ENCODE peak calls at places on chromosomes 12 and 14, in six cellular contexts. One of them, this sample, is unnamed. For H3K79me2, the result is how much of the 10 kb centered on the place peaks cover.

GRCh38 chr12:132205271-132206092 is 61.2 kb downstream of the NOC4L start:
- DNase-seq in fibroblast of lung: no peak
- DNase-seq in astrocyte: no peak
- DNase-seq in DND-41: no peak
- DNase-seq in endothelial cell of umbilical vein: no peak
- DNase-seq in GM23248: peak
- DNase-seq in this sample: no peak

GRCh38 chr14:104109121-104109541 is 23.6 kb downstream of the ASPG start:
- DNase-seq in fibroblast of lung: no peak
- DNase-seq in astrocyte: no peak
- DNase-seq in DND-41: no peak
- DNase-seq in endothelial cell of umbilical vein: no peak
- DNase-seq in GM23248: no peak
- DNase-seq in this sample: no peak

GRCh38 chr12:6735448-6736191 is 11.8 kb downstream of the COPS7A start:
- DNase-seq in fibroblast of lung: peak
- DNase-seq in astrocyte: peak
- DNase-seq in DND-41: no peak
- DNase-seq in endothelial cell of umbilical vein: peak
- DNase-seq in GM23248: peak
- DNase-seq in this sample: peak

GRCh38 chr14:103897075-103897947 is 30.9 kb upstream of the TDRD9 start:
- DNase-seq in fibroblast of lung: no peak
- DNase-seq in astrocyte: no peak
- DNase-seq in DND-41: no peak
- DNase-seq in endothelial cell of umbilical vein: no peak
- DNase-seq in GM23248: no peak
- DNase-seq in this sample: no peak

GRCh38 chr12:114294303-114294685 is 111.7 kb downstream of the TBX5 start:
- DNase-seq in fibroblast of lung: no peak
- DNase-seq in astrocyte: peak
- DNase-seq in DND-41: no peak
- DNase-seq in endothelial cell of umbilical vein: no peak
- DNase-seq in GM23248: peak
- DNase-seq in this sample: no peak

GRCh38 chr14:29892327-29892726 is 35.3 kb downstream of the PRKD1 start:
- DNase-seq in fibroblast of lung: peak
- DNase-seq in astrocyte: peak
- DNase-seq in DND-41: no peak
- DNase-seq in endothelial cell of umbilical vein: no peak
- DNase-seq in GM23248: peak
- DNase-seq in this sample: peak

GRCh38 chr14:103385994-103386491 is 828 bp downstream of the MARK3 start:
- DNase-seq in fibroblast of lung: no peak
- DNase-seq in astrocyte: no peak
- DNase-seq in DND-41: peak
- DNase-seq in endothelial cell of umbilical vein: peak
- DNase-seq in GM23248: peak
- DNase-seq in this sample: no peak

GRCh38 chr12:49893753-49894752 is 9.6 kb downstream of the FAIM2 start:
- DNase-seq in fibroblast of lung: peak
- DNase-seq in astrocyte: peak
- DNase-seq in DND-41: no peak
- DNase-seq in endothelial cell of umbilical vein: peak
- DNase-seq in GM23248: peak
- DNase-seq in this sample: peak

GRCh38 chr12:133057446-133057845 is 20.1 kb downstream of the ZNF84 start:
- DNase-seq in fibroblast of lung: peak
- DNase-seq in astrocyte: peak
- DNase-seq in DND-41: no peak
- DNase-seq in endothelial cell of umbilical vein: no peak
- DNase-seq in GM23248: peak
- DNase-seq in this sample: no peak

GRCh38 chr12:94867066-94867855 is 136.2 kb downstream of the NDUFA12 start:
- DNase-seq in fibroblast of lung: no peak
- DNase-seq in astrocyte: peak
- DNase-seq in DND-41: no peak
- DNase-seq in endothelial cell of umbilical vein: no peak
- DNase-seq in GM23248: no peak
- DNase-seq in this sample: no peak

GRCh38 chr12:11581179-11581755 is 68.2 kb upstream of the ETV6 start:
- DNase-seq in fibroblast of lung: peak
- DNase-seq in astrocyte: peak
- DNase-seq in DND-41: peak
- DNase-seq in endothelial cell of umbilical vein: peak
- DNase-seq in GM23248: peak
- DNase-seq in this sample: peak

GRCh38 chr12:53052419-53053222 is 2.8 kb downstream of the TNS2 start:
- DNase-seq in fibroblast of lung: peak
- DNase-seq in astrocyte: peak
- DNase-seq in DND-41: no peak
- DNase-seq in endothelial cell of umbilical vein: peak
- DNase-seq in GM23248: peak
- DNase-seq in this sample: peak

GRCh38 chr14:90061849-90062794 is at the start of gene KCNK13:
- DNase-seq in fibroblast of lung: no peak
- DNase-seq in astrocyte: no peak
- DNase-seq in DND-41: no peak
- DNase-seq in endothelial cell of umbilical vein: peak
- DNase-seq in GM23248: peak
- DNase-seq in this sample: peak

GRCh38 chr12:121805800-121806555 is 2.2 kb downstream of the SETD1B start:
- DNase-seq in fibroblast of lung: no peak
- DNase-seq in astrocyte: no peak
- DNase-seq in DND-41: peak
- DNase-seq in endothelial cell of umbilical vein: no peak
- DNase-seq in GM23248: peak
- DNase-seq in this sample: peak

GRCh38 chr14:104462651-104463630 is 116.6 kb upstream of the C14orf180 start:
- DNase-seq in fibroblast of lung: no peak
- DNase-seq in astrocyte: no peak
- DNase-seq in DND-41: no peak
- DNase-seq in endothelial cell of umbilical vein: no peak
- DNase-seq in GM23248: peak
- DNase-seq in this sample: peak

GRCh38 chr12:1019283-1019682 is 28.3 kb downstream of the ERC1 start:
- DNase-seq in fibroblast of lung: no peak
- DNase-seq in astrocyte: no peak
- DNase-seq in DND-41: no peak
- DNase-seq in endothelial cell of umbilical vein: no peak
- DNase-seq in GM23248: no peak
- DNase-seq in this sample: no peak

GRCh38 chr12:15756822-15757221 is 32.4 kb downstream of the EPS8 start:
- DNase-seq in fibroblast of lung: peak
- DNase-seq in astrocyte: peak
- DNase-seq in DND-41: no peak
- DNase-seq in endothelial cell of umbilical vein: no peak
- DNase-seq in GM23248: peak
- DNase-seq in this sample: peak

GRCh38 chr14:68939424-68939892 is 39.6 kb downstream of the ACTN1 start:
- DNase-seq in fibroblast of lung: no peak
- DNase-seq in astrocyte: no peak
- DNase-seq in DND-41: no peak
- DNase-seq in endothelial cell of umbilical vein: no peak
- DNase-seq in GM23248: no peak
- DNase-seq in this sample: no peak

GRCh38 chr14:19743256-19743655 is at the start of gene OR4Q3:
- DNase-seq in fibroblast of lung: no peak
- DNase-seq in astrocyte: no peak
- DNase-seq in DND-41: no peak
- DNase-seq in endothelial cell of umbilical vein: no peak
- DNase-seq in GM23248: no peak
- DNase-seq in this sample: no peak

GRCh38 chr14:94342334-94342934 is 19.3 kb upstream of the SERPINA6 start:
- DNase-seq in fibroblast of lung: peak
- DNase-seq in astrocyte: peak
- DNase-seq in DND-41: no peak
- DNase-seq in endothelial cell of umbilical vein: peak
- DNase-seq in GM23248: peak
- DNase-seq in this sample: peak

GRCh38 chr12:3000548-3001275 is 41.5 kb downstream of the TEAD4 start:
- DNase-seq in fibroblast of lung: no peak
- DNase-seq in astrocyte: no peak
- DNase-seq in DND-41: no peak
- DNase-seq in endothelial cell of umbilical vein: no peak
- DNase-seq in GM23248: peak
- DNase-seq in this sample: no peak

GRCh38 chr12:92034858-92035401 is 110.7 kb downstream of the BTG1 start:
- DNase-seq in fibroblast of lung: peak
- DNase-seq in astrocyte: peak
- DNase-seq in DND-41: peak
- DNase-seq in endothelial cell of umbilical vein: peak
- DNase-seq in GM23248: peak
- DNase-seq in this sample: peak

GRCh38 chr12:114904254-114905003 is 220.5 kb upstream of the TBX3 start:
- DNase-seq in fibroblast of lung: peak
- DNase-seq in astrocyte: peak
- DNase-seq in DND-41: no peak
- DNase-seq in endothelial cell of umbilical vein: no peak
- DNase-seq in GM23248: peak
- DNase-seq in this sample: peak

GRCh38 chr14:65164068-65164824 is 61.9 kb upstream of the MAX start:
- DNase-seq in fibroblast of lung: peak
- DNase-seq in astrocyte: no peak
- DNase-seq in DND-41: peak
- DNase-seq in endothelial cell of umbilical vein: peak
- DNase-seq in GM23248: peak
- DNase-seq in this sample: no peak

GRCh38 chr12:10849425-10849878 is at the start of gene PRR4:
- DNase-seq in fibroblast of lung: no peak
- DNase-seq in astrocyte: peak
- DNase-seq in DND-41: peak
- DNase-seq in endothelial cell of umbilical vein: no peak
- DNase-seq in GM23248: no peak
- DNase-seq in this sample: peak

GRCh38 chr14:104137297-104138097 is 890 bp upstream of the KIF26A start:
- DNase-seq in fibroblast of lung: peak
- DNase-seq in astrocyte: no peak
- DNase-seq in DND-41: no peak
- DNase-seq in endothelial cell of umbilical vein: peak
- DNase-seq in GM23248: peak
- DNase-seq in this sample: no peak

GRCh38 chr12:105330938-105331804 is 680 bp downstream of the C12orf75 start:
- DNase-seq in fibroblast of lung: peak
- DNase-seq in astrocyte: no peak
- DNase-seq in DND-41: peak
- DNase-seq in endothelial cell of umbilical vein: no peak
- DNase-seq in GM23248: peak
- DNase-seq in this sample: peak

GRCh38 chr12:115597157-115597712 is 680.3 kb downstream of the MED13L start:
- DNase-seq in fibroblast of lung: peak
- DNase-seq in astrocyte: peak
- DNase-seq in DND-41: peak
- DNase-seq in endothelial cell of umbilical vein: no peak
- DNase-seq in GM23248: peak
- DNase-seq in this sample: peak

GRCh38 chr14:24843494-24843893 is 206.5 kb downstream of the STXBP6 start:
- DNase-seq in fibroblast of lung: no peak
- DNase-seq in astrocyte: no peak
- DNase-seq in DND-41: no peak
- DNase-seq in endothelial cell of umbilical vein: no peak
- DNase-seq in GM23248: no peak
- DNase-seq in this sample: no peak

GRCh38 chr14:54881235-54881760 is 21.3 kb downstream of the GCH1 start:
- DNase-seq in fibroblast of lung: peak
- DNase-seq in astrocyte: peak
- DNase-seq in DND-41: peak
- DNase-seq in endothelial cell of umbilical vein: no peak
- DNase-seq in GM23248: peak
- DNase-seq in this sample: peak
- H3K4me3 ChIP-seq in fibroblast of lung: peak
- H3K4me3 ChIP-seq in astrocyte: peak
- H3K4me3 ChIP-seq in DND-41: peak
- H3K4me3 ChIP-seq in endothelial cell of umbilical vein: peak
- H3K4me3 ChIP-seq in GM23248: peak
- H3K4me3 ChIP-seq in this sample: peak

DNA sequence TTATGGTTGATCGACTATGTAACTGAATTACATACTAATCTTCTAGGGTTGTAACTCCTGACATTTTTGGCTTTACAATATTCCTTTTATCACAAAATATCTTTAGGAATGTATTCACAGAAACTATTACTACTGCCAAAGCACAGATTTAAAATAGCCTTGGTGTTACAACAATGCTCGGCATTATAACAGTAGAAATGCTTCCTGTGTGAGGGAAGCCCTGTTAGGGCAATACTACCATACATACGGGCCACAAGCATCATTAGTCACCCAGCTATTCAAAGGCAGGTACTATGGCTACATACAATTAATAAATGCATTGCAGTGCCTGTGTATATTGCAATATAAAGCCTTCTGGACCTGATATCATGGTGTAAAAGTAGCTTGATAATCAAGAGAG is 517.8 kb downstream of the C12orf50 start:
- DNase-seq in fibroblast of lung: no peak
- DNase-seq in astrocyte: peak
- DNase-seq in DND-41: no peak
- DNase-seq in endothelial cell of umbilical vein: no peak
- DNase-seq in GM23248: no peak
- DNase-seq in this sample: peak
- H3K79me2 ChIP-seq in fibroblast of lung: under half
- H3K79me2 ChIP-seq in astrocyte: under half
- H3K79me2 ChIP-seq in DND-41: under half
- H3K79me2 ChIP-seq in endothelial cell of umbilical vein: under half
- H3K79me2 ChIP-seq in GM23248: under half
- H3K79me2 ChIP-seq in this sample: under half

DNA sequence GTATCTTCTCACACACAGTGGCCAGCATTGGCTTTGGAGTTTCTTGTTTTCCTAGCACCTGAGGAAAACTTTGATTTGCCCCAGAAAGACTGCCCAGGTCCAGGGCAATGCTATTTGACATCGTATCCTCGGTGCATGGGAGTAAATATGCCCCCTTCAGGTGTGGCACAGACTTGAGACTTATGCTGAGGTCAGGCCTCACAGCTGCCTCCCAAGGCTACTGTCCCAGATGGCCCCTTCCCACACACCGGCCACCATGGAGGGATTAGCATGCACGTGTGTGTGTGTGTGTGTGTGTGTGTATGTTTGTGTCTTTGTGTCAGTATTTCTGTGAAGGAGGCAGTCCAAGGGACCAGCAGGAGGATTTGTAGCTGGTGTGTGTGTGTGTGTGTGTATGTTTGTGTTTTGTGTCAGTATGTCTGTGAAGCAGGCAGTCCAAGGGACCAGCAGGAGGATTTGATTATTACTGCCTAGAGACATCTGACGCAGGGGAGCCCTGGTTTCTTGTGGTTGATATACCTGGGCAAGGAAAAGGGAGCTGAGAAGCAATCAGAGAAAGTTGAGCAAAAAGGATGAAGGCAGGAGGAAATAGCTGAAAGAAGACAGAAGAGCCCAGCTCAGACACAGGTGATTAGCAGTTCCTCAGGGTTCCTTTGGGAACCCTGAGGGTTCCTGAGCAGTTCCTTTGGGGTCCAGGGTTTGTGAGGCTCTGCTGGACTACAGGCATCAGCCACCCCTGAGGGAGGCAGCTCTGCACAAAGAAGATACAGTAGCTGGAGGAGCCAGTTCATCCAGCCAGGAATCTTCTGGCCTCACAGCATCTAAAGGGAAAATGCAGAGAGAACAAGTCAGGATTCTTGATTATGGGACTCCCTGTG is 42.2 kb downstream of the COX16 start:
- DNase-seq in fibroblast of lung: no peak
- DNase-seq in astrocyte: no peak
- DNase-seq in DND-41: no peak
- DNase-seq in endothelial cell of umbilical vein: no peak
- DNase-seq in GM23248: no peak
- DNase-seq in this sample: no peak
- H3K27ac ChIP-seq in fibroblast of lung: no peak
- H3K27ac ChIP-seq in astrocyte: no peak
- H3K27ac ChIP-seq in DND-41: no peak
- H3K27ac ChIP-seq in endothelial cell of umbilical vein: no peak
- H3K27ac ChIP-seq in GM23248: no peak
- H3K27ac ChIP-seq in this sample: no peak

GRCh38 chr12:108551556-108551955 is 9.4 kb downstream of the SART3 start:
- DNase-seq in fibroblast of lung: peak
- DNase-seq in astrocyte: peak
- DNase-seq in DND-41: no peak
- DNase-seq in endothelial cell of umbilical vein: no peak
- DNase-seq in GM23248: peak
- DNase-seq in this sample: no peak
- H3K4me3 ChIP-seq in fibroblast of lung: no peak
- H3K4me3 ChIP-seq in astrocyte: no peak
- H3K4me3 ChIP-seq in DND-41: no peak
- H3K4me3 ChIP-seq in endothelial cell of umbilical vein: no peak
- H3K4me3 ChIP-seq in GM23248: peak
- H3K4me3 ChIP-seq in this sample: peak

This sample was measured in mammary epithelial cell.